ENCODE peak calls at places on chromosomes 5 and 9, in six cellular contexts. T is activated naive CD8-positive, alpha-beta T cell treated with anti-CD3 and anti-CD28 coated beads for 36 hours; I is ELF-1; G is AG10803; E is GOT3; L is T-helper 17 cell. C is an unnamed sample.

GRCh38 chr9:105678163-105678562 is 15.9 kb downstream of the TAL2 start:
- DNase-seq in T (no peak), I (no peak), G (no peak), E (no peak), L (no peak), C (no peak)

GRCh38 chr9:126806336-126806735 is 1.5 kb downstream of the ZBTB43 start:
- DNase-seq in T (no peak), I (no peak), G (peak; percentile 61), E (no peak), L (no peak), C (no peak)

GRCh38 chr9:134631881-134632280 is 9.7 kb upstream of the COL5A1 start:
- DNase-seq in T (no peak), I (peak; percentile 46), G (no peak), E (no peak), L (no peak), C (no peak)

GRCh38 chr5:122415481-122416120 is 103.6 kb downstream of the SNCAIP start:
- DNase-seq in T (no peak), I (peak; percentile 79), G (peak; percentile 74), E (no peak), L (no peak), C (no peak)

GRCh38 chr9:137550958-137551655 is 572 bp upstream of the MRPL41 start:
- DNase-seq in T (no peak), I (peak; percentile 88), G (peak; percentile 48), E (no peak), L (no peak), C (no peak)

GRCh38 chr5:179152144-179152895 is 92.1 kb downstream of the ZNF354C start:
- DNase-seq in T (no peak), I (no peak), G (no peak), E (no peak), L (no peak), C (no peak)

GRCh38 chr5:89236900-89237299 is 353.9 kb upstream of the MEF2C start:
- DNase-seq in T (no peak), I (no peak), G (no peak), E (no peak), L (no peak), C (no peak)

GRCh38 chr9:34363619-34364351 is 12.9 kb downstream of the MYORG start:
- DNase-seq in T (no peak), I (peak; percentile 68), G (no peak), E (no peak), L (no peak), C (no peak)

GRCh38 chr9:121774715-121775613 is 123.5 kb downstream of the DAB2IP start:
- DNase-seq in T (no peak), I (no peak), G (no peak), E (no peak), L (no peak), C (no peak)

GRCh38 chr5:177403194-177403825 is 2.8 kb upstream of the PFN3 start:
- DNase-seq in T (peak; percentile 54), I (peak; percentile 29), G (no peak), E (no peak), L (peak; percentile 56), C (peak; percentile 58)

GRCh38 chr9:22111871-22112247 is 102.8 kb upstream of the CDKN2B start:
- DNase-seq in T (no peak), I (no peak), G (peak; percentile 82), E (no peak), L (no peak), C (no peak)

GRCh38 chr9:99011161-99011709 is 67.5 kb downstream of the COL15A1 start:
- DNase-seq in T (no peak), I (no peak), G (no peak), E (no peak), L (no peak), C (no peak)

GRCh38 chr5:110038297-110038997 is 348.7 kb downstream of the MAN2A1 start:
- DNase-seq in T (no peak), I (no peak), G (peak; percentile 37), E (no peak), L (no peak), C (no peak)

GRCh38 chr9:120393386-120394057 is 186.4 kb downstream of the CDK5RAP2 start:
- DNase-seq in T (peak; percentile 15), I (no peak), G (peak; percentile 56), E (no peak), L (no peak), C (no peak)

GRCh38 chr5:152349683-152350526 is 55.2 kb downstream of the NMUR2 start:
- DNase-seq in T (peak; percentile 8), I (peak; percentile 51), G (peak; percentile 3), E (peak; percentile 38), L (no peak), C (peak; percentile 2)

GRCh38 chr5:149728303-149728702 is 1.8 kb upstream of the PPARGC1B start:
- DNase-seq in T (no peak), I (no peak), G (no peak), E (no peak), L (no peak), C (no peak)

GRCh38 chr5:103942587-103943186 is 380.1 kb upstream of the NUDT12 start:
- DNase-seq in T (no peak), I (no peak), G (no peak), E (no peak), L (no peak), C (no peak)

GRCh38 chr9:89408628-89409101 is 89.2 kb downstream of the SEMA4D start:
- DNase-seq in T (peak; percentile 57), I (no peak), G (no peak), E (no peak), L (peak; percentile 61), C (peak; percentile 79)

C was measured in CD4-positive, CD25-positive, alpha-beta regulatory T cell.